ENCODE peak calls at places on chromosome 11, in nine cellular contexts. Y is IMR-90; D is adrenal gland; J is mammary epithelial cell; U is endodermal cell; I is colonic mucosa; O is HepG2; A is CD4-positive, alpha-beta memory T cell; M is left ventricle myocardium inferior. C is an unnamed sample. For H3K9me3, the result is how much of the 10 kb centered on the place peaks cover.

GRCh38 chr11:31768744-31769143 is 42.4 kb downstream of the PAX6 start:
- DNase-seq in M (no peak), O (no peak), Y (no peak), D (no peak), U (no peak), J (no peak), I (no peak), A (no peak), C (no peak)

GRCh38 chr11:31387379-31387778 is 17.7 kb downstream of the DNAJC24 start:
- DNase-seq in A (no peak), D (no peak), Y (peak), M (no peak), J (peak), U (no peak), I (no peak), O (no peak), C (no peak)

GRCh38 chr11:28461338-28461737 is 353.1 kb downstream of the METTL15 start:
- DNase-seq in D (no peak), M (no peak), Y (peak), O (no peak), U (no peak), I (no peak), A (no peak), J (no peak), C (no peak)

GRCh38 chr11:12142909-12143308 is 32.5 kb downstream of the MICAL2 start:
- DNase-seq in O (no peak), Y (no peak), I (no peak), M (no peak), D (no peak), J (no peak), U (no peak), A (no peak), C (no peak)

GRCh38 chr11:118287006-118287405 is 17.5 kb upstream of the CD3E start:
- DNase-seq in I (no peak), M (no peak), J (peak), D (no peak), A (no peak), O (no peak), U (no peak), Y (no peak), C (no peak)

GRCh38 chr11:132346558-132347148 is 976.2 kb downstream of the NTM start:
- DNase-seq in U (no peak), D (no peak), O (no peak), A (no peak), M (no peak), I (no peak), J (no peak), Y (no peak), C (no peak)

GRCh38 chr11:111838054-111838453 is 33.3 kb downstream of the ALG9 start:
- DNase-seq in O (no peak), A (no peak), M (no peak), I (no peak), Y (no peak), U (no peak), D (no peak), J (no peak), C (no peak)

GRCh38 chr11:74870485-74870884 is 78.4 kb downstream of the XRRA1 start:
- DNase-seq in M (no peak), U (peak), O (peak), I (no peak), D (no peak), Y (peak), A (no peak), J (peak), C (no peak)

GRCh38 chr11:69010964-69011623 is 2.0 kb downstream of the MRGPRF start:
- DNase-seq in A (peak), I (peak), O (no peak), D (peak), Y (peak), M (peak), U (peak), J (peak), C (no peak)

GRCh38 chr11:19435306-19435989 is 194.7 kb upstream of the E2F8 start:
- DNase-seq in D (no peak), U (no peak), J (no peak), O (no peak), Y (no peak), M (no peak), I (no peak), A (no peak), C (no peak)

GRCh38 chr11:9001736-9002135 is 2.1 kb downstream of the NRIP3 start:
- DNase-seq in A (no peak), M (no peak), D (peak), I (no peak), Y (peak), O (no peak), U (no peak), J (peak), C (no peak)

DNA sequence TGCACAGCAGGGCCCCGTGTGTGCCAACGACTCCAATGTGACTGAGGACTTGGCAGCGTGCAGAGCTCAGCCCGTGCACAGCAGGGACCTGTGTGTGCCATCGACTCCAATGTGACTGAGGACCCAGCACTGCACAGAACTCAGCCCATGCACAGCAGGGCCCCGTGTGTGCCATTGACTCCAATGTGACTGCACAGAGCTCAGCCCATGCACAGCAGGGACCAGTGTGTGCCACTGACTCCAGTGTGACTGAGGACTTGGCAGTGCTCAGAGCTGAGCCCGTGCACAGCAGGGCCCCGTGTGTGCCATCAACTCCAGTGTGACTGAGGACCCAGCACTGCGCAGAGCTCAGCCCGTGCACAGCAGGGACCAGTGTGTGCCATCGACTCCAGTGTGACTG is 347.8 kb upstream of the B3GAT1 start:
- DNase-seq in D (no peak), A (no peak), O (no peak), Y (no peak), U (peak), I (no peak), M (no peak), J (no peak), C (no peak)
- H3K9me3 ChIP-seq in D (under half), A (under half), O (under half), Y (under half), U (under half), I (under half), M (under half), J (under half), C (under half)

DNA sequence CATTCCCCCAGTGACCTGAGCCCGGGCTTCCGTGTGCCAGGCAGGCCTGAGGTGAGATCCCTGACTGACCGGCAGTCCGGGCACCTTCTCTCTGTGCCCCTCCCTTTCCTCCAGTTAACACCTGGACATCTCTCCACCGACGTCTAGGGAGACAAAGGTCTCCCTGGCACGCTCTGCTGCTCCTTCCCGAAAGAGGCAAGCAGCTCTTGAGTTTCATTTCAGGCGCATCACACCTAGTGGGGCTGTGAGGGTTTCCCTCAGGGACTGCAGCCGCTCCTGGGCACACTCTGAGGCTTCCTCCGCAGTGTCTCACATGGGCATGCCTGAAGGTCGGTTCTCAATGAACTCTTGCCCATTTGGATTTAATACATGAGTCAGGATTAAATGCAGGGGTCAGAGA is 322.7 kb downstream of the CTTN start:
- DNase-seq in A (no peak), U (no peak), J (no peak), D (no peak), M (no peak), I (no peak), O (no peak), Y (no peak), C (no peak)
- H3K9me3 ChIP-seq in A (under half), U (under half), J (under half), D (under half), M (under half), I (under half), O (under half), Y (under half), C (under half)

GRCh38 chr11:35033011-35033410 is 106.0 kb upstream of the CD44 start:
- DNase-seq in D (no peak), M (no peak), U (no peak), Y (no peak), J (no peak), A (no peak), O (no peak), I (no peak), C (no peak)
- H3K9me3 ChIP-seq in D (under half), M (under half), U (under half), Y (under half), J (under half), A (under half), O (under half), I (under half), C (under half)

DNA sequence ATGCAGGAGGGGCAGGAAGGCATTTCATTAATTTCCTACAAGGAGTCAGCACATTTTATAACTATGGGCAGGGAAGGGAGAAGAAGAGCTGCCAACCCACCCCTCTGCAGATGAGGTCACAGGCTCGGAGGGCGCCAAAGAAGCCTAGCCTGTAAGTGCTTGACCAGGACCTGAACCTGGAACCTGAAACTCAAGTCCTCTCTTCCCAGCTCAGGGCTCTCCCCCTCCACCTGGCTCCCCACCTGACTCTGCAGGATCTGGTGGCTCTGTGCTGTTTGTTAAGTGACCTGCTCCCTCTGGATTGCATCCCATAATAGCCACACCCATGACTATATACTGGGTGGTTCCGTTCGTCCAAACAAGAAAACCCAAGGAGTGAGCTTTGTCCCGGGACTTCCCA is 27.3 kb downstream of the SCGB1A1 start:
- DNase-seq in M (no peak), O (no peak), Y (no peak), D (no peak), A (no peak), J (no peak), I (peak), U (no peak), C (no peak)
- H3K9me3 ChIP-seq in M (under half), O (under half), Y (under half), D (under half), A (under half), J (under half), I (under half), U (under half), C (under half)

GRCh38 chr11:62919476-62919875 is 1.7 kb downstream of the CHRM1 start:
- DNase-seq in J (no peak), I (no peak), O (no peak), A (no peak), U (no peak), Y (no peak), D (no peak), M (no peak), C (no peak)
- H3K9me3 ChIP-seq in J (under half), I (under half), O (under half), A (under half), U (under half), Y (under half), D (under half), M (under half), C (under half)

GRCh38 chr11:2342981-2343380 is 34.1 kb upstream of the CD81 start:
- DNase-seq in D (no peak), M (no peak), A (no peak), Y (peak), J (peak), U (no peak), O (no peak), I (no peak), C (no peak)
- H3K9me3 ChIP-seq in D (under half), M (under half), A (under half), Y (under half), J (under half), U (under half), O (under half), I (under half), C (under half)

GRCh38 chr11:77124488-77124887 is 3.6 kb upstream of the MYO7A start:
- DNase-seq in M (no peak), D (no peak), J (no peak), A (no peak), U (no peak), I (no peak), O (no peak), Y (no peak), C (no peak)
- H3K9me3 ChIP-seq in M (under half), D (under half), J (under half), A (under half), U (under half), I (under half), O (under half), Y (under half), C (under half)

DNA sequence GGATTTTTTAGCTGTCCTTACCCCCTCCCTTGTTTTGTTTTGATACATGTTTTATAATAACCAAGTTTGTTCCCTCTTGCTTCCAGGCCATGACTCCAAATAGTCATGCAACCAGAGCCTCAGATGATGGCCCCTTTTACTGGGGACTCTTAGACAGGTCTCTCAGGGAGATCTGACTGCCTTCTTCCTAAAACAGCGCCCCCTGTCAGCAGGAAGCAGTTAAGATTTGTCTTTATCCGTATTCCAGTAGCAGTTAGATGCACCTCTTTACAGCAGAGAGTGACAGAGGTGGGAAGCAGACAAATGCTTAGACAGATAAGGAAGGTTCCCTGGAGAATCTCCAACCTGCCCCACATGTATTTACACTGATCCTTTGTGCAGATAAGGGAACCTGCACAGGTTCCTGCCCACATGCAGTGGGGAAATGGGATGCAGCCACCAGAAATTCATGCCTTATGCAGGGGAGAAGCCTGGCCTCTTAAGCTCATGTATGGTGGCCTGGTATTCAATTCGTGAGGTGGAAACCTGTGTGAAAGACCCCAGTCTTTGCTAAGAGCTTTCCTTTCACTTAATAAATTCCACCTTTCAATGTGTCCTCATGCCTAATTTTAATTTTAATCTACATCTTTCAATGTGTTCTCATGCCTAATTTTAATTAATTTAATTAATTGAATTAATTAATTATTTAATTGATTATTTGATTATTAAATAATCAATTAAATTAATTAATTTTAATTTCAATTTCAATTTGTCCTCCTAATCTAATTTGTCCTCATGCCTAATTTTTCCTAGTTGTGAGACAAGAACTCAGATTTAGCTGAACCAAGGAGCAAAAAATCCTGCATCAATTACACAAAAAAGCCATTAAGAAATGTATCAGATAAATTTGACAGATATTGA is 11.5 kb upstream of the GLYAT start:
- DNase-seq in M (no peak), J (no peak), A (no peak), D (no peak), O (no peak), U (peak), Y (no peak), I (no peak), C (no peak)
- H3K9me3 ChIP-seq in M (half or more), J (under half), A (under half), D (under half), O (under half), U (half or more), Y (under half), I (under half), C (under half)

GRCh38 chr11:134636071-134636470 is 224.0 kb upstream of the B3GAT1 start:
- DNase-seq in U (peak), J (no peak), A (no peak), O (no peak), M (no peak), Y (no peak), I (no peak), D (peak), C (no peak)

GRCh38 chr11:134630896-134631295 is 218.9 kb upstream of the B3GAT1 start:
- DNase-seq in I (no peak), D (peak), A (no peak), U (peak), Y (no peak), O (no peak), M (no peak), J (no peak), C (no peak)

GRCh38 chr11:134634897-134635831 is 223.1 kb upstream of the B3GAT1 start:
- DNase-seq in D (peak), J (no peak), I (no peak), A (no peak), M (no peak), Y (no peak), O (no peak), U (peak), C (no peak)

GRCh38 chr11:134632347-134633119 is 220.5 kb upstream of the B3GAT1 start:
- DNase-seq in J (no peak), U (peak), Y (no peak), D (no peak), I (no peak), A (no peak), M (no peak), O (no peak), C (no peak)

DNA sequence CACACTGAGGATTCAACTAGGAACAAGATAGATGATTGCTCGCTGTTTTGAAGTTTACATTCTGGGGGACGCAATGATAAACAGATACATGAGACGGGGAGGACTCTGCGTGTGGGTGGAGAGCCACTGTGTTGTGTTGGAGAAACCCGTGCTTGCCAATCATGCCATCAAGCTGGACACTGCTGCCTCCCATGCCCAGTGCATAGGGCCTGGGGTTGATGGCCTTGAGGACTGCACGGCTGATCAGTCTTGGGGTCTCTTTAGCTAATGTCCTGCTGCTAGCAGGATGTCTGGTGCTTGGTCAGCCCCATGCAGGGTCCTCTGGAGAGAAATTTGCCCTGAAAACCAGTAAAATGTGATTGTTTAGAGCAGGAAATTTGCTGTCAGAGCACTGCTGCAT is 221.2 kb upstream of the B3GAT1 start:
- DNase-seq in I (no peak), U (peak), O (no peak), Y (no peak), A (no peak), M (no peak), J (no peak), D (no peak), C (no peak)
- H3K9me3 ChIP-seq in I (under half), U (under half), O (under half), Y (under half), A (under half), M (under half), J (under half), D (under half), C (under half)

GRCh38 chr11:99368579-99368978 is 347.8 kb downstream of the CNTN5 start:
- DNase-seq in I (no peak), U (no peak), J (no peak), O (no peak), A (no peak), D (no peak), Y (no peak), M (no peak), C (no peak)
- H3K9me3 ChIP-seq in I (under half), U (under half), J (under half), O (under half), A (under half), D (under half), Y (under half), M (under half), C (under half)

C was measured in T-helper 17 cell.